ENCODE peak calls at places on chromosomes 1 and 21, in ten cellular contexts. J, Z, T, P, V, W, A, I, N and B are unnamed samples.

GRCh38 chr1:27575861-27576331 is 28.0 kb downstream of the AHDC1 start:
- DNase-seq in J (no peak), Z (peak; percentile 76), T (peak; percentile 59), P (no peak), V (peak; percentile 53), W (peak; percentile 66), A (peak; percentile 63), I (no peak), N (peak; percentile 91), B (no peak)

GRCh38 chr1:229563241-229563640 is 4.7 kb upstream of the ABCB10 start:
- DNase-seq in J (no peak), Z (no peak), T (no peak), P (no peak), V (no peak), W (no peak), A (no peak), I (no peak), N (no peak), B (no peak)

GRCh38 chr1:20840731-20841130 is 53.6 kb upstream of the HP1BP3 start:
- DNase-seq in J (no peak), Z (peak; percentile 54), T (no peak), P (no peak), V (no peak), W (no peak), A (no peak), I (no peak), N (no peak), B (no peak)

GRCh38 chr1:160612613-160613218 is 33.4 kb upstream of the CD84 start:
- DNase-seq in J (no peak), Z (no peak), T (no peak), P (no peak), V (no peak), W (no peak), A (no peak), I (no peak), N (no peak), B (no peak)

GRCh38 chr1:241600496-241600901 is 39.7 kb downstream of the CHML start:
- DNase-seq in J (no peak), Z (no peak), T (no peak), P (no peak), V (no peak), W (no peak), A (peak; percentile 35), I (no peak), N (peak; percentile 38), B (no peak)

GRCh38 chr21:26405735-26406361 is 167.2 kb downstream of the CYYR1 start:
- DNase-seq in J (no peak), Z (peak; percentile 23), T (no peak), P (no peak), V (peak; percentile 22), W (no peak), A (no peak), I (no peak), N (peak; percentile 77), B (no peak)

GRCh38 chr1:205046870-205047269 is 3.9 kb downstream of the CNTN2 start:
- DNase-seq in J (no peak), Z (no peak), T (no peak), P (no peak), V (no peak), W (no peak), A (no peak), I (no peak), N (no peak), B (no peak)

GRCh38 chr1:30761312-30762151 is 4.0 kb upstream of the LAPTM5 start:
- DNase-seq in J (no peak), Z (no peak), T (no peak), P (no peak), V (no peak), W (no peak), A (peak; percentile 41), I (no peak), N (peak; percentile 81), B (no peak)

GRCh38 chr1:40868051-40868723 is 6.0 kb upstream of the CITED4 start:
- DNase-seq in J (no peak), Z (peak; percentile 78), T (no peak), P (no peak), V (no peak), W (no peak), A (no peak), I (no peak), N (no peak), B (no peak)

GRCh38 chr21:26849428-26850115 is 4.4 kb upstream of the ADAMTS1 start:
- DNase-seq in J (no peak), Z (peak; percentile 67), T (no peak), P (no peak), V (no peak), W (peak; percentile 79), A (no peak), I (no peak), N (peak; percentile 29), B (no peak)

GRCh38 chr1:202892501-202892900 is 3.6 kb upstream of the RABIF start:
- DNase-seq in J (no peak), Z (no peak), T (no peak), P (no peak), V (no peak), W (no peak), A (no peak), I (no peak), N (no peak), B (no peak)

GRCh38 chr1:119714583-119714982 is 2.8 kb downstream of the PHGDH start:
- DNase-seq in J (no peak), Z (no peak), T (no peak), P (no peak), V (no peak), W (no peak), A (no peak), I (no peak), N (no peak), B (peak; percentile 61)

GRCh38 chr1:177922209-177922608 is 47.6 kb downstream of the SEC16B start:
- DNase-seq in J (no peak), Z (no peak), T (no peak), P (no peak), V (peak; percentile 24), W (no peak), A (no peak), I (no peak), N (no peak), B (no peak)